ENCODE peak calls at places on chromosome 1, in eight cellular contexts. E is neural crest cell, N is endothelial cell, V is H9, Y is cardiac fibroblast, P is fibroblast of mammary gland, R is left ventricle myocardium inferior, Z is AG09309. D is an unnamed sample.

GRCh38 chr1:201032408-201032807 is 8.9 kb upstream of the KIF21B start:
- DNase-seq in Z (no peak), V (no peak), Y (no peak), E (no peak), P (no peak), R (no peak), N (no peak), D (no peak)

GRCh38 chr1:150484861-150485260 is 2.4 kb upstream of the TARS2 start:
- DNase-seq in Z (peak; percentile 20), E (no peak), N (no peak), P (peak; percentile 61), Y (peak; percentile 65), V (no peak), R (no peak), D (no peak)

GRCh38 chr1:205535866-205536758 is 31.6 kb downstream of the CDK18 start:
- DNase-seq in Y (no peak), V (peak; percentile 25), R (no peak), N (peak; percentile 1), Z (no peak), E (no peak), P (no peak), D (peak; percentile 56)

GRCh38 chr1:176643536-176643935 is 180.6 kb downstream of the PAPPA2 start:
- DNase-seq in P (peak; percentile 88), E (no peak), N (no peak), R (no peak), V (no peak), Y (no peak), Z (no peak), D (no peak)

GRCh38 chr1:162389021-162389818 is 7.7 kb downstream of the C1orf226 start:
- DNase-seq in N (no peak), E (no peak), R (no peak), Y (peak; percentile 78), P (peak; percentile 45), Z (peak; percentile 18), V (no peak), D (no peak)

GRCh38 chr1:149884433-149885363 is 14.7 kb upstream of the BOLA1 start:
- DNase-seq in Y (peak; percentile 51), V (no peak), E (no peak), Z (no peak), P (peak; percentile 45), N (no peak), R (no peak), D (no peak)

GRCh38 chr1:208541225-208541855 is 297.2 kb upstream of the PLXNA2 start:
- DNase-seq in R (no peak), Z (no peak), P (no peak), N (no peak), E (no peak), Y (no peak), V (no peak), D (no peak)

GRCh38 chr1:68010543-68010942 is 39.9 kb downstream of the DIRAS3 start:
- DNase-seq in R (no peak), Z (no peak), E (no peak), Y (peak; percentile 26), P (peak; percentile 21), V (no peak), N (no peak), D (no peak)

GRCh38 chr1:219927298-219927955 is 930 bp downstream of the SLC30A10 start:
- DNase-seq in Z (no peak), N (no peak), V (no peak), R (no peak), Y (no peak), P (no peak), E (no peak), D (no peak)

GRCh38 chr1:219931033-219931432 is 2.7 kb upstream of the SLC30A10 start:
- DNase-seq in Y (no peak), R (no peak), Z (no peak), V (no peak), E (no peak), P (no peak), N (no peak), D (no peak)

GRCh38 chr1:219926363-219926998 is 1.9 kb downstream of the SLC30A10 start:
- DNase-seq in Y (no peak), P (no peak), Z (no peak), E (no peak), N (no peak), R (no peak), V (no peak), D (no peak)

GRCh38 chr1:219928791-219929118 is 398 bp upstream of the SLC30A10 start:
- DNase-seq in R (no peak), P (no peak), V (peak; percentile 49), Y (no peak), N (no peak), Z (no peak), E (no peak), D (no peak)

DNA sequence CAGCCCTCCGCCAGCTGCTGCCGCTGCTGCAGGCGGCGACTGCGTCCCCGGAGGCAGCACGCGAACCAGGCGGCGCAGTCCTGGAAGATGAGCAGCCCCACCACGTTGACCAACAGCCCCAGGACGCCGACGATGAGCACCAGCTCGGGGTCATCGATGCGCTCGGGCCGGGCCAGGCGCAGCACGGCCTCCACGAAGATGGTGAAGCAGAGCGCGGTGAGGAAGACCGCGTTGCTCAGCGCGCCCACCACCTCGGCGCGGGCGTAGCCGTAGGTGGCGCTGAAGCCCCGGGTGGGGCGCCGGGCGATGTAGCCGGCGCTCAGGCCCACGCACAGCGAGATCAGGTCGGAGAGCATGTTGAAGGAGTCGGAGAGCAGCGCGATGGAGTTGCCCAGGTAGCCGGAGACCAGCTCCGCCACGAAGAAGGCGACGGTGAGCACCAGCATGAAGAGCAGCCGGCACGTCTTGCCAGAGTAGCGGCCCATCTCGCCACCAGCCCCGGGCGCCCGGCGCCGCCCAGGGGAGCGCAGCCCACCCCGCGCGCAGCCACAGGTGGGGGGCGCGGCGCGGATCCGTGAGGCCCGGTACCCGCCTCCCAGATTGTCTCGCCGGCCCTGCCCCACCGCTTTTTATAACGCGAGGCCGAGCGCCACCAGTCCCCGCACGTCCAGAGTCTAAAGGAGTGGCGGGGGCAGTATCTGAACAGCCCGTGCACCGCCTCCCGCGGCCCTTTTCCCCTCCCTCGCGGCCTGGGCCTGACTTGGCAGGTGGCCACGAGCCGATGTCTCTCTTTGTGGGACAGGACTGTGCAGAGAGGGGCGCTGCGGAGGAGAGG is at the start of gene SLC30A10:
- DNase-seq in R (no peak), V (peak; percentile 47), Y (peak; percentile 5), N (peak; percentile 23), Z (no peak), P (peak; percentile 1), E (peak; percentile 28), D (no peak)
- TF ChIP-seq CTCF in R (no peak), V (no peak), Y (no peak), N (no peak), Z (no peak), P (no peak), E (no peak), D (peak; percentile 31)

GRCh38 chr1:153778824-153779519 is 3.8 kb downstream of the SLC27A3 start:
- DNase-seq in R (no peak), V (no peak), Y (no peak), E (no peak), N (no peak), P (no peak), Z (no peak), D (peak; percentile 91)

GRCh38 chr1:153779781-153780541 is 4.8 kb downstream of the SLC27A3 start:
- DNase-seq in R (no peak), V (no peak), Y (no peak), Z (no peak), N (no peak), P (no peak), E (no peak), D (peak; percentile 67)

GRCh38 chr1:153778051-153778823 is 3.0 kb downstream of the SLC27A3 start:
- DNase-seq in Y (no peak), E (no peak), Z (no peak), N (no peak), V (peak; percentile 29), P (no peak), R (no peak), D (peak; percentile 86)

GRCh38 chr1:153777648-153778047 is 2.4 kb downstream of the SLC27A3 start:
- DNase-seq in N (no peak), R (no peak), Z (no peak), V (no peak), Y (peak; percentile 23), E (no peak), P (peak; percentile 49), D (peak; percentile 82)

DNA sequence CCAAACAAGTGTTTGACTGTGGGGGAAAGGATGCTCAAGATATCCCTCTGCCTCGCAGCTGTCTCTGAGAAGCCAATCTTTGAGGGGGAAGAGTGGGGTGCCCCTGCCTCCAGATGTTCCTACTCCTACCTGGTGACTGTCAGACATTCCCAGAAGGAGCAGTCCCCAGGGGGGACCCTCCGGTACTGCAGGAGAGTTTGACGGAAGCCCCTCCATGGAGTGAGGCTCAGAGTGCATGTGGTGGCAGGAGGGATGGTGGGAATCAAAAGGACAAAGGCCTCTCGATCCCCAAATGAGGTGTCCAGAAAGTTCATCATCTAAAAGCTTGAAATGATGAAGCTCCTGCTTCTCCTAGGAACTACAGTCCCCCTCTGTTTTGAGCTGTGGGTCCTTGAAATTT is 5.3 kb downstream of the SLC27A3 start:
- DNase-seq in Y (no peak), R (no peak), Z (no peak), E (no peak), N (no peak), V (no peak), P (no peak), D (peak; percentile 56)
- TF ChIP-seq CTCF in Y (no peak), R (no peak), Z (no peak), E (no peak), N (no peak), V (no peak), P (no peak), D (no peak)

GRCh38 chr1:39917825-39918224 is 16.1 kb upstream of the MYCL start:
- DNase-seq in E (no peak), R (no peak), V (peak; percentile 45), P (no peak), Y (no peak), N (no peak), Z (no peak), D (peak; percentile 7)

GRCh38 chr1:39915499-39916129 is 13.9 kb upstream of the MYCL start:
- DNase-seq in E (no peak), R (no peak), P (no peak), Z (no peak), V (no peak), N (no peak), Y (no peak), D (no peak)

GRCh38 chr1:39922139-39922757 is 20.5 kb upstream of the MYCL start:
- DNase-seq in Y (no peak), N (no peak), R (no peak), Z (no peak), E (peak; percentile 10), P (no peak), V (peak; percentile 94), D (peak; percentile 58)

DNA sequence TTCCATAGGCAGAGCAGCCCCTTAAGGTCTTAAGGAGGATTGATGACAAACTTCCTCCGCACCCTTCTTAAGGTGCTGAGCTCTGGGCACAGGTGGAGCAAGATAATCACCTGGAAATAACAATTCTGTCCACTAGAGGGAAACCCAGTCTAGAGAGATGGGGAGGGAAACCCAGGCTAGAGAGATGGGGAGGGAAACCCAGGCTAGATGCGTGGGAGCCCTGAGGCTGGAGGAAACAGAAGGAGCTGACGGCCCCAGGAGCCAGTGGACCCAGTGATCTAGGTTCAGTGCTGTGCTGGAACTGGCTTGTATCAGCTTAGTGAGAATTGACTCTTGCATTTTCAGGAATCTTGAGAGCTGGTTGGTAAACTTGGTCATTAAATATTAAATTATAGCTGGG is 17.8 kb upstream of the MYCL start:
- DNase-seq in N (peak; percentile 44), E (no peak), P (peak; percentile 67), Y (peak; percentile 74), R (no peak), Z (no peak), V (peak; percentile 77), D (peak; percentile 19)
- TF ChIP-seq CTCF in N (peak; percentile 78), E (peak; percentile 78), P (peak; percentile 57), Y (peak; percentile 64), R (peak; percentile 57), Z (peak; percentile 63), V (peak; percentile 80), D (peak; percentile 80)

DNA sequence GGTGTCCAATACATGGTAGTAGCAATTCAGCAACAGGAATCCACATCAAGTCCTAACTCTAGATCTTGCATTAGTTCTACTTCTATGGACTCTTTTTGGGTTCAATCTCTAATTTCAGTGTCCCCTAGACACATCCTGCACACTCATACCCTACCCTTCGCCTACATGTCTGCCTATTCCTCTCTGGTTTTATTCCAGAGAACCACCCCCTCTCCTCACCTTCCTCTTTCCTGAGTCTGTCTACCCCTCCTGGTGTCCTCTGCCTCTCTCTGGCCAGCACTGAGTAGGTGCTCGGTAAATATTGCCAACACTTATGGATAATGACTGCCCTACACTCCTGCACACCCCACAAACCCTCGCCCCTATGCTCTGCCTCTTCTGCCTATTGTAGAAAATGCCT is 9.5 kb downstream of the TAL1 start:
- DNase-seq in E (no peak), V (no peak), Y (no peak), Z (no peak), N (no peak), R (no peak), P (no peak), D (no peak)
- TF ChIP-seq CTCF in E (no peak), V (no peak), Y (no peak), Z (no peak), N (no peak), R (no peak), P (no peak), D (no peak)